ENCODE peak calls at places on chromosomes 3 and 15, in five cellular contexts. One of them, this sample, is unnamed.

GRCh38 chr15:83695246-83695645 is 41.3 kb downstream of the ADAMTSL3 start:
- DNase-seq in sigmoid colon: no peak
- DNase-seq in MM.1S: no peak
- DNase-seq in NB4: no peak
- DNase-seq in thyroid gland: no peak
- DNase-seq in this sample: no peak

GRCh38 chr15:59062985-59063384 is 42.0 kb upstream of the CCNB2 start:
- DNase-seq in sigmoid colon: no peak
- DNase-seq in MM.1S: peak; percentile 18
- DNase-seq in NB4: peak; percentile 82
- DNase-seq in thyroid gland: no peak
- DNase-seq in this sample: no peak

GRCh38 chr3:29374255-29374654 is 93.4 kb downstream of the RBMS3 start:
- DNase-seq in sigmoid colon: no peak
- DNase-seq in MM.1S: no peak
- DNase-seq in NB4: no peak
- DNase-seq in thyroid gland: no peak
- DNase-seq in this sample: no peak

GRCh38 chr15:91104111-91104510 is 4.1 kb downstream of the SV2B start:
- DNase-seq in sigmoid colon: no peak
- DNase-seq in MM.1S: no peak
- DNase-seq in NB4: no peak
- DNase-seq in thyroid gland: peak; percentile 18
- DNase-seq in this sample: no peak

GRCh38 chr3:57006949-57007419 is 53.5 kb upstream of the SPATA12 start:
- DNase-seq in sigmoid colon: peak; percentile 77
- DNase-seq in MM.1S: no peak
- DNase-seq in NB4: no peak
- DNase-seq in thyroid gland: peak; percentile 51
- DNase-seq in this sample: no peak

GRCh38 chr3:57977755-57978715 is 30.2 kb upstream of the FLNB start:
- DNase-seq in sigmoid colon: no peak
- DNase-seq in MM.1S: no peak
- DNase-seq in NB4: no peak
- DNase-seq in thyroid gland: no peak
- DNase-seq in this sample: no peak

GRCh38 chr15:31265871-31266711 is 60.5 kb upstream of the KLF13 start:
- DNase-seq in sigmoid colon: peak; percentile 75
- DNase-seq in MM.1S: peak; percentile 97
- DNase-seq in NB4: peak; percentile 98
- DNase-seq in thyroid gland: no peak
- DNase-seq in this sample: no peak

GRCh38 chr3:25291524-25291923 is 136.5 kb upstream of the RARB start:
- DNase-seq in sigmoid colon: no peak
- DNase-seq in MM.1S: no peak
- DNase-seq in NB4: no peak
- DNase-seq in thyroid gland: no peak
- DNase-seq in this sample: no peak

GRCh38 chr15:81950841-81951414 is 94.9 kb downstream of the MEX3B start:
- DNase-seq in sigmoid colon: no peak
- DNase-seq in MM.1S: no peak
- DNase-seq in NB4: no peak
- DNase-seq in thyroid gland: no peak
- DNase-seq in this sample: no peak

GRCh38 chr3:183296944-183297343 is 43.9 kb downstream of the B3GNT5 start:
- DNase-seq in sigmoid colon: no peak
- DNase-seq in MM.1S: no peak
- DNase-seq in NB4: no peak
- DNase-seq in thyroid gland: no peak
- DNase-seq in this sample: no peak

GRCh38 chr3:15525790-15526189 is 4.3 kb upstream of the COLQ start:
- DNase-seq in sigmoid colon: no peak
- DNase-seq in MM.1S: no peak
- DNase-seq in NB4: no peak
- DNase-seq in thyroid gland: no peak
- DNase-seq in this sample: no peak

GRCh38 chr15:66592505-66593218 is 26.9 kb upstream of the LCTL start:
- DNase-seq in sigmoid colon: no peak
- DNase-seq in MM.1S: no peak
- DNase-seq in NB4: no peak
- DNase-seq in thyroid gland: no peak
- DNase-seq in this sample: no peak

GRCh38 chr15:61499371-61499770 is 270.3 kb upstream of the RORA start:
- DNase-seq in sigmoid colon: no peak
- DNase-seq in MM.1S: no peak
- DNase-seq in NB4: no peak
- DNase-seq in thyroid gland: peak; percentile 17
- DNase-seq in this sample: no peak

GRCh38 chr3:184552296-184552695 is 9.3 kb upstream of the EPHB3 start:
- DNase-seq in sigmoid colon: no peak
- DNase-seq in MM.1S: no peak
- DNase-seq in NB4: no peak
- DNase-seq in thyroid gland: no peak
- DNase-seq in this sample: no peak

GRCh38 chr3:156817931-156818765 is 8.0 kb upstream of the LEKR1 start:
- DNase-seq in sigmoid colon: no peak
- DNase-seq in MM.1S: no peak
- DNase-seq in NB4: no peak
- DNase-seq in thyroid gland: no peak
- DNase-seq in this sample: no peak

GRCh38 chr3:48989126-48989795 is 780 bp upstream of the P4HTM start:
- DNase-seq in sigmoid colon: no peak
- DNase-seq in MM.1S: peak; percentile 12
- DNase-seq in NB4: peak; percentile 23
- DNase-seq in thyroid gland: no peak
- DNase-seq in this sample: no peak

GRCh38 chr3:49279376-49279775 is 2.3 kb upstream of the C3orf62 start:
- DNase-seq in sigmoid colon: no peak
- DNase-seq in MM.1S: no peak
- DNase-seq in NB4: no peak
- DNase-seq in thyroid gland: no peak
- DNase-seq in this sample: no peak

GRCh38 chr15:94069834-94070233 is 161.5 kb upstream of the MCTP2 start:
- DNase-seq in sigmoid colon: no peak
- DNase-seq in MM.1S: no peak
- DNase-seq in NB4: no peak
- DNase-seq in thyroid gland: no peak
- DNase-seq in this sample: no peak

GRCh38 chr15:99895956-99896311 is 162.7 kb upstream of the LYSMD4 start:
- DNase-seq in sigmoid colon: no peak
- DNase-seq in MM.1S: no peak
- DNase-seq in NB4: no peak
- DNase-seq in thyroid gland: no peak
- DNase-seq in this sample: no peak

GRCh38 chr3:186902154-186902553 is 28.2 kb upstream of the ST6GAL1 start:
- DNase-seq in sigmoid colon: no peak
- DNase-seq in MM.1S: no peak
- DNase-seq in NB4: no peak
- DNase-seq in thyroid gland: no peak
- DNase-seq in this sample: no peak

GRCh38 chr3:105364113-105364512 is 2.6 kb upstream of the ALCAM start:
- DNase-seq in sigmoid colon: no peak
- DNase-seq in MM.1S: no peak
- DNase-seq in NB4: no peak
- DNase-seq in thyroid gland: no peak
- DNase-seq in this sample: no peak

GRCh38 chr3:192514081-192514753 is 213.1 kb downstream of the FGF12 start:
- DNase-seq in sigmoid colon: no peak
- DNase-seq in MM.1S: no peak
- DNase-seq in NB4: peak; percentile 12
- DNase-seq in thyroid gland: peak; percentile 13
- DNase-seq in this sample: no peak

GRCh38 chr3:34213481-34213880 is 415.1 kb downstream of the PDCD6IP start:
- DNase-seq in sigmoid colon: no peak
- DNase-seq in MM.1S: no peak
- DNase-seq in NB4: no peak
- DNase-seq in thyroid gland: no peak
- DNase-seq in this sample: no peak

GRCh38 chr15:100973351-100974034 is 54.3 kb downstream of the LRRK1 start:
- DNase-seq in sigmoid colon: no peak
- DNase-seq in MM.1S: no peak
- DNase-seq in NB4: no peak
- DNase-seq in thyroid gland: peak; percentile 42
- DNase-seq in this sample: no peak
- TF ChIP-seq CTCF in sigmoid colon: no peak
- TF ChIP-seq CTCF in MM.1S: no peak
- TF ChIP-seq CTCF in NB4: no peak
- TF ChIP-seq CTCF in thyroid gland: no peak
- TF ChIP-seq CTCF in this sample: no peak

GRCh38 chr3:185824467-185825378 is at the start of gene IGF2BP2:
- DNase-seq in sigmoid colon: peak; percentile 77
- DNase-seq in MM.1S: peak; percentile 91
- DNase-seq in NB4: peak; percentile 81
- DNase-seq in thyroid gland: peak; percentile 83
- DNase-seq in this sample: peak; percentile 62

GRCh38 chr3:185824051-185824466 is 783 bp downstream of the IGF2BP2 start:
- DNase-seq in sigmoid colon: no peak
- DNase-seq in MM.1S: peak; percentile 20
- DNase-seq in NB4: peak; percentile 37
- DNase-seq in thyroid gland: peak; percentile 17
- DNase-seq in this sample: no peak

GRCh38 chr3:185822957-185823279 is 1.9 kb downstream of the IGF2BP2 start:
- DNase-seq in sigmoid colon: no peak
- DNase-seq in MM.1S: peak; percentile 17
- DNase-seq in NB4: no peak
- DNase-seq in thyroid gland: no peak
- DNase-seq in this sample: no peak

GRCh38 chr3:185822221-185822956 is 2.5 kb downstream of the IGF2BP2 start:
- DNase-seq in sigmoid colon: no peak
- DNase-seq in MM.1S: no peak
- DNase-seq in NB4: no peak
- DNase-seq in thyroid gland: no peak
- DNase-seq in this sample: no peak

GRCh38 chr3:185823280-185824044 is 1.4 kb downstream of the IGF2BP2 start:
- DNase-seq in sigmoid colon: peak; percentile 69
- DNase-seq in MM.1S: peak; percentile 52
- DNase-seq in NB4: peak; percentile 58
- DNase-seq in thyroid gland: peak; percentile 61
- DNase-seq in this sample: no peak
- TF ChIP-seq CTCF in sigmoid colon: no peak
- TF ChIP-seq CTCF in MM.1S: peak; percentile 10
- TF ChIP-seq CTCF in NB4: no peak
- TF ChIP-seq CTCF in thyroid gland: no peak
- TF ChIP-seq CTCF in this sample: peak; percentile 16

GRCh38 chr15:79034284-79034683 is 56.3 kb downstream of the RASGRF1 start:
- DNase-seq in sigmoid colon: no peak
- DNase-seq in MM.1S: no peak
- DNase-seq in NB4: no peak
- DNase-seq in thyroid gland: no peak
- DNase-seq in this sample: no peak

GRCh38 chr15:79032656-79033055 is 57.9 kb downstream of the RASGRF1 start:
- DNase-seq in sigmoid colon: no peak
- DNase-seq in MM.1S: no peak
- DNase-seq in NB4: peak; percentile 26
- DNase-seq in thyroid gland: no peak
- DNase-seq in this sample: no peak

GRCh38 chr15:79036323-79036722 is 54.3 kb downstream of the RASGRF1 start:
- DNase-seq in sigmoid colon: no peak
- DNase-seq in MM.1S: no peak
- DNase-seq in NB4: no peak
- DNase-seq in thyroid gland: no peak
- DNase-seq in this sample: no peak

GRCh38 chr15:79035814-79036213 is 54.8 kb downstream of the RASGRF1 start:
- DNase-seq in sigmoid colon: no peak
- DNase-seq in MM.1S: no peak
- DNase-seq in NB4: no peak
- DNase-seq in thyroid gland: no peak
- DNase-seq in this sample: no peak

GRCh38 chr15:79035111-79035601 is 55.4 kb downstream of the RASGRF1 start:
- DNase-seq in sigmoid colon: no peak
- DNase-seq in MM.1S: no peak
- DNase-seq in NB4: no peak
- DNase-seq in thyroid gland: no peak
- DNase-seq in this sample: no peak
- TF ChIP-seq CTCF in sigmoid colon: no peak
- TF ChIP-seq CTCF in MM.1S: no peak
- TF ChIP-seq CTCF in NB4: no peak
- TF ChIP-seq CTCF in thyroid gland: no peak
- TF ChIP-seq CTCF in this sample: no peak

DNA sequence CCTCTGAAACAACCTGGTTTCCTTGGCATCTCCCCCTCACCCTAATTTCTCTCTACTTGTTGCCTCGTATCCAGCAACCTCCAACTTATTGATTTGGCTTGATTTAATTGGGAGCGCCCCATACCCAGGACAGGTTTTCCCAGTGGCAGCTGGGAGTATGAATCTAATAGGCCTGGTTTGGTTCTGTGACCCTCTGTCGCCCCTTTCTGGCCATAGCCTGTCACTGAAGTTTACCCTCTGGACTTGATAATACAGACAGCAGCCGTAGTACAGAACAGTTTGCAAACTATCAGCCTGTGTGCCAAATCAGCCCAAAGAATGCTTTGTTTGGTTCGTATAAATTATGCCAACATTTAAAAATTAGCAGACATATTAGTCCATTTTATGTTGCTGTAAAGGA is 525.1 kb upstream of the GOLIM4 start:
- DNase-seq in sigmoid colon: no peak
- DNase-seq in MM.1S: peak; percentile 46
- DNase-seq in NB4: peak; percentile 37
- DNase-seq in thyroid gland: peak; percentile 7
- DNase-seq in this sample: no peak
- TF ChIP-seq CTCF in sigmoid colon: no peak
- TF ChIP-seq CTCF in MM.1S: peak; percentile 73
- TF ChIP-seq CTCF in NB4: peak; percentile 35
- TF ChIP-seq CTCF in thyroid gland: no peak
- TF ChIP-seq CTCF in this sample: peak; percentile 28

GRCh38 chr3:33023176-33024136 is 72.0 kb downstream of the CCR4 start:
- DNase-seq in sigmoid colon: no peak
- DNase-seq in MM.1S: no peak
- DNase-seq in NB4: no peak
- DNase-seq in thyroid gland: no peak
- DNase-seq in this sample: no peak
- TF ChIP-seq CTCF in sigmoid colon: no peak
- TF ChIP-seq CTCF in MM.1S: no peak
- TF ChIP-seq CTCF in NB4: no peak
- TF ChIP-seq CTCF in thyroid gland: no peak
- TF ChIP-seq CTCF in this sample: no peak

GRCh38 chr3:53130179-53131135 is at the start of gene RFT1:
- DNase-seq in sigmoid colon: peak; percentile 99
- DNase-seq in MM.1S: peak; percentile 96
- DNase-seq in NB4: peak; percentile 96
- DNase-seq in thyroid gland: peak; percentile 99
- DNase-seq in this sample: peak; percentile 89
- TF ChIP-seq CTCF in sigmoid colon: no peak
- TF ChIP-seq CTCF in MM.1S: no peak
- TF ChIP-seq CTCF in NB4: no peak
- TF ChIP-seq CTCF in thyroid gland: no peak
- TF ChIP-seq CTCF in this sample: no peak

GRCh38 chr3:142028174-142028833 is 121.0 kb downstream of the TFDP2 start:
- DNase-seq in sigmoid colon: no peak
- DNase-seq in MM.1S: peak; percentile 53
- DNase-seq in NB4: peak; percentile 61
- DNase-seq in thyroid gland: peak; percentile 29
- DNase-seq in this sample: peak; percentile 52
- TF ChIP-seq CTCF in sigmoid colon: no peak
- TF ChIP-seq CTCF in MM.1S: no peak
- TF ChIP-seq CTCF in NB4: no peak
- TF ChIP-seq CTCF in thyroid gland: no peak
- TF ChIP-seq CTCF in this sample: no peak

This sample was measured in AG09319.